ENCODE peak calls at places on chromosomes 5 and 9, in seven cellular contexts. M is stimulated activated CD8-positive, alpha-beta memory T cell treated with anti-CD3 and anti-CD28 coated beads, Interleukin-4, amount 100 ng/mL, for 48 hours; S is activated T-cell treated with anti-CD3 and anti-CD28 coated beads for 1 hour; Y is hypothalamus; N is NCI-H1105; D is HTR-8/SVneo; L is nucleus accumbens. R is an unnamed sample.

GRCh38 chr5:141878186-141878770 is at the start of gene PCDH1:
- DNase-seq in M (no peak), S (no peak), Y (peak; percentile 62), N (no peak), D (no peak), L (peak; percentile 83), R (no peak)

GRCh38 chr5:33299621-33300208 is 141.1 kb upstream of the TARS1 start:
- DNase-seq in M (no peak), S (no peak), Y (no peak), N (no peak), D (peak; percentile 61), L (no peak), R (peak; percentile 20)

GRCh38 chr5:75856056-75856455 is 138.8 kb upstream of the POC5 start:
- DNase-seq in M (no peak), S (no peak), Y (no peak), N (peak; percentile 45), D (no peak), L (no peak), R (no peak)

GRCh38 chr5:134503088-134503936 is 22.2 kb upstream of the JADE2 start:
- DNase-seq in M (peak; percentile 85), S (peak; percentile 35), Y (peak; percentile 26), N (no peak), D (peak; percentile 86), L (no peak), R (peak; percentile 79)

GRCh38 chr5:19853616-19854240 is 134.3 kb downstream of the CDH18 start:
- DNase-seq in M (no peak), S (no peak), Y (no peak), N (no peak), D (peak; percentile 20), L (no peak), R (no peak)

GRCh38 chr9:134325813-134326753 is at the start of gene RXRA:
- DNase-seq in M (peak; percentile 59), S (peak; percentile 61), Y (peak; percentile 72), N (peak; percentile 42), D (peak; percentile 72), L (peak; percentile 71), R (peak; percentile 51)

GRCh38 chr5:98069876-98070512 is 703.5 kb upstream of the RGMB start:
- DNase-seq in M (no peak), S (no peak), Y (no peak), N (no peak), D (no peak), L (no peak), R (no peak)

GRCh38 chr9:129305246-129305645 is 127.2 kb upstream of the IER5L start:
- DNase-seq in M (peak; percentile 11), S (no peak), Y (no peak), N (no peak), D (no peak), L (no peak), R (no peak)

GRCh38 chr9:109453210-109453842 is 44.8 kb downstream of the PTPN3 start:
- DNase-seq in M (no peak), S (no peak), Y (no peak), N (no peak), D (peak; percentile 69), L (no peak), R (no peak)

GRCh38 chr9:35395076-35395675 is 94.7 kb upstream of the RUSC2 start:
- DNase-seq in M (no peak), S (no peak), Y (no peak), N (no peak), D (no peak), L (no peak), R (no peak)

GRCh38 chr5:97042981-97043380 is 99.4 kb downstream of the LIX1 start:
- DNase-seq in M (no peak), S (no peak), Y (no peak), N (no peak), D (no peak), L (no peak), R (no peak)

GRCh38 chr5:133870661-133871060 is 97.8 kb downstream of the C5orf15 start:
- DNase-seq in M (no peak), S (no peak), Y (no peak), N (no peak), D (no peak), L (no peak), R (no peak)

GRCh38 chr9:110030632-110031031 is 177.3 kb downstream of the C9orf152 start:
- DNase-seq in M (no peak), S (no peak), Y (no peak), N (no peak), D (no peak), L (no peak), R (no peak)

GRCh38 chr5:117945261-117945660 is 1043.1 kb downstream of the DTWD2 start:
- DNase-seq in M (no peak), S (no peak), Y (no peak), N (no peak), D (no peak), L (no peak), R (no peak)

GRCh38 chr9:133717113-133718031 is 20.8 kb downstream of the SARDH start:
- DNase-seq in M (no peak), S (no peak), Y (no peak), N (no peak), D (no peak), L (no peak), R (no peak)

GRCh38 chr5:43631182-43631910 is 28.4 kb downstream of the NNT start:
- DNase-seq in M (peak; percentile 30), S (no peak), Y (no peak), N (peak; percentile 73), D (peak; percentile 71), L (peak; percentile 16), R (peak; percentile 55)